ENCODE peak calls at places on chromosomes 3 and 15, in ten cellular contexts. R, U, G, X, H, C, Y, L, Z and O are unnamed samples.

GRCh38 chr3:146640361-146640760 is 35.2 kb upstream of the PLSCR5 start:
- DNase-seq in L (no peak), U (no peak), X (no peak), C (no peak), H (no peak), G (no peak), R (no peak), Y (no peak), Z (no peak), O (peak)

GRCh38 chr15:89330881-89331595 is 3.6 kb downstream of the POLG start:
- DNase-seq in X (no peak), C (no peak), Z (no peak), G (no peak), Y (no peak), R (no peak), U (no peak), L (no peak), H (no peak), O (no peak)

GRCh38 chr3:183775781-183776180 is 49.6 kb downstream of the MAP6D1 start:
- DNase-seq in C (no peak), X (no peak), Z (no peak), G (no peak), U (no peak), Y (no peak), R (no peak), H (peak), L (no peak), O (no peak)

GRCh38 chr3:151479452-151479851 is 18.6 kb upstream of the IGSF10 start:
- DNase-seq in C (no peak), H (no peak), Z (no peak), G (no peak), R (no peak), Y (no peak), L (no peak), U (no peak), X (no peak), O (no peak)

GRCh38 chr3:177804032-177804431 is 606.8 kb upstream of the TBL1XR1 start:
- DNase-seq in R (no peak), U (no peak), X (no peak), L (no peak), C (no peak), Z (no peak), G (no peak), Y (no peak), H (no peak), O (no peak)

GRCh38 chr15:43517354-43518072 is at the start of gene MAP1A:
- DNase-seq in U (no peak), X (no peak), Y (no peak), H (no peak), C (no peak), R (peak), Z (peak), L (no peak), G (peak), O (peak)

GRCh38 chr15:93983501-93983900 is 247.9 kb upstream of the MCTP2 start:
- DNase-seq in R (no peak), L (no peak), C (no peak), G (no peak), Y (no peak), U (no peak), H (no peak), Z (no peak), X (no peak), O (no peak)

GRCh38 chr3:44478055-44478468 is 592 bp upstream of the ZNF445 start:
- DNase-seq in Z (no peak), U (no peak), Y (no peak), X (no peak), R (no peak), G (no peak), L (no peak), C (no peak), H (no peak), O (peak)

GRCh38 chr3:172128852-172129251 is 89.5 kb downstream of the FNDC3B start:
- DNase-seq in Z (no peak), X (no peak), H (no peak), G (no peak), Y (no peak), C (no peak), U (no peak), R (no peak), L (no peak), O (no peak)

GRCh38 chr3:184531580-184532290 is 29.9 kb upstream of the EPHB3 start:
- DNase-seq in Y (no peak), Z (peak), X (no peak), R (no peak), L (no peak), C (no peak), U (no peak), H (peak), G (no peak), O (no peak)

GRCh38 chr15:82907350-82907749 is 45.2 kb downstream of the HOMER2 start:
- DNase-seq in G (no peak), H (no peak), Z (no peak), R (no peak), X (no peak), C (no peak), Y (no peak), L (no peak), U (no peak), O (no peak)

GRCh38 chr3:133097214-133097613 is 59.0 kb downstream of the TMEM108 start:
- DNase-seq in C (no peak), G (no peak), R (no peak), Y (no peak), H (no peak), U (no peak), X (no peak), L (no peak), Z (peak), O (peak)

GRCh38 chr15:39587910-39588530 is 7.1 kb downstream of the THBS1 start:
- DNase-seq in Y (no peak), U (no peak), C (no peak), L (peak), X (no peak), H (no peak), G (no peak), R (no peak), Z (peak), O (no peak)

GRCh38 chr3:32203854-32204253 is 34.6 kb upstream of the CMTM8 start:
- DNase-seq in X (no peak), Y (no peak), U (no peak), G (no peak), R (no peak), H (no peak), C (no peak), Z (peak), L (no peak), O (no peak)

GRCh38 chr3:115623414-115623868 is at the start of gene GAP43:
- DNase-seq in R (peak), Z (peak), Y (no peak), U (peak), G (peak), X (no peak), H (no peak), C (no peak), L (peak), O (no peak)

GRCh38 chr15:55281517-55282227 is 7.9 kb downstream of the RAB27A start:
- DNase-seq in L (no peak), C (no peak), H (peak), R (no peak), U (no peak), Z (no peak), Y (no peak), X (no peak), G (no peak), O (no peak)

GRCh38 chr3:190534386-190534785 is 20.5 kb downstream of the IL1RAP start:
- DNase-seq in Z (no peak), H (no peak), Y (no peak), R (no peak), X (no peak), U (no peak), C (no peak), G (no peak), L (no peak), O (no peak)

GRCh38 chr3:162183440-162183839 is 686.8 kb downstream of the OTOL1 start:
- DNase-seq in Y (no peak), G (no peak), R (no peak), Z (no peak), U (no peak), X (no peak), L (no peak), C (no peak), H (no peak), O (no peak)

GRCh38 chr15:76175442-76175841 is 115.7 kb downstream of the TMEM266 start:
- DNase-seq in L (no peak), X (no peak), Z (no peak), G (no peak), U (no peak), H (no peak), Y (no peak), C (no peak), R (no peak), O (no peak)

GRCh38 chr3:21750831-21751391 is at the start of gene ZNF385D:
- DNase-seq in U (peak), Z (peak), L (no peak), C (no peak), R (peak), Y (no peak), X (no peak), G (peak), H (no peak), O (no peak)

GRCh38 chr15:23536659-23537058 is 28.8 kb upstream of the MKRN3 start:
- DNase-seq in H (no peak), Z (no peak), Y (no peak), U (no peak), X (no peak), R (no peak), C (no peak), G (no peak), L (no peak), O (no peak)

GRCh38 chr15:26628879-26629529 is 143.9 kb downstream of the GABRB3 start:
- DNase-seq in U (no peak), Y (no peak), Z (peak), H (no peak), R (peak), C (no peak), L (peak), X (no peak), G (peak), O (peak)

GRCh38 chr3:194871143-194871863 is 185.6 kb downstream of the FAM43A start:
- DNase-seq in H (peak), G (peak), X (no peak), R (peak), Y (no peak), U (peak), C (no peak), Z (peak), L (peak), O (peak)

GRCh38 chr15:72824781-72825180 is 41.2 kb upstream of the ADPGK start:
- DNase-seq in R (no peak), U (no peak), L (no peak), C (no peak), Y (no peak), X (no peak), Z (no peak), G (no peak), H (no peak), O (no peak)

GRCh38 chr3:69084326-69084667 is 440 bp upstream of the ARL6IP5 start:
- DNase-seq in X (no peak), H (peak), R (no peak), Z (peak), Y (no peak), C (no peak), G (peak), U (peak), L (peak), O (no peak)

GRCh38 chr3:10977864-10978510 is 14.6 kb upstream of the SLC6A1 start:
- DNase-seq in Z (no peak), C (no peak), L (peak), Y (no peak), R (peak), G (no peak), H (no peak), U (no peak), X (no peak), O (no peak)

GRCh38 chr3:150913174-150913922 is 8.1 kb upstream of the MINDY4B start:
- DNase-seq in C (no peak), H (peak), R (no peak), Y (no peak), L (no peak), G (peak), Z (peak), U (no peak), X (no peak), O (no peak)

GRCh38 chr3:65539620-65540019 is 499.1 kb downstream of the MAGI1 start:
- DNase-seq in Y (no peak), C (no peak), Z (no peak), U (no peak), G (no peak), X (no peak), L (no peak), R (no peak), H (no peak), O (no peak)

GRCh38 chr3:72678892-72679291 is 169.4 kb downstream of the SHQ1 start:
- DNase-seq in U (no peak), G (no peak), C (no peak), L (no peak), H (no peak), Y (no peak), X (no peak), R (no peak), Z (no peak), O (no peak)

GRCh38 chr3:158771577-158771976 is 30.3 kb upstream of the MFSD1 start:
- DNase-seq in R (no peak), Y (no peak), U (no peak), X (no peak), H (no peak), G (no peak), C (no peak), Z (no peak), L (no peak), O (no peak)

GRCh38 chr3:197371521-197372075 is 73.2 kb upstream of the DLG1 start:
- DNase-seq in G (no peak), C (no peak), U (no peak), X (no peak), H (no peak), L (no peak), Y (no peak), R (no peak), Z (no peak), O (no peak)

GRCh38 chr15:31155136-31155535 is 53.6 kb upstream of the TRPM1 start:
- DNase-seq in L (no peak), G (no peak), X (no peak), C (no peak), R (no peak), H (no peak), Y (no peak), U (no peak), Z (no peak), O (no peak)

GRCh38 chr3:108133858-108134554 is 43.2 kb upstream of the CD47 start:
- DNase-seq in X (no peak), L (no peak), Y (no peak), C (no peak), G (no peak), Z (peak), U (no peak), H (no peak), R (no peak), O (no peak)

GRCh38 chr3:143648708-143649107 is 199.6 kb downstream of the SLC9A9 start:
- DNase-seq in X (no peak), U (no peak), R (peak), L (no peak), C (no peak), H (no peak), G (no peak), Z (no peak), Y (no peak), O (peak)

GRCh38 chr15:68407141-68407885 is 24.6 kb downstream of the ITGA11 start:
- DNase-seq in L (no peak), R (no peak), G (no peak), X (no peak), H (no peak), Z (peak), U (no peak), C (no peak), Y (no peak), O (no peak)

GRCh38 chr15:91268510-91268909 is 168.5 kb downstream of the SV2B start:
- DNase-seq in U (no peak), Y (peak), C (no peak), L (no peak), X (no peak), G (no peak), H (no peak), R (peak), Z (no peak), O (no peak)